ENCODE peak calls at places on chromosomes 3 and 15, in ten cellular contexts. G is skeletal muscle cell, Z is HFFc6, F is cardiac muscle cell, W is suprapubic skin, R is NCI-H1694, C is IMR-90, E is pancreas, X is heart right ventricle, H is foreskin fibroblast. N is an unnamed sample.

GRCh38 chr3:36736327-36736726 is 28.0 kb downstream of the DCLK3 start:
- DNase-seq in H (no peak), F (no peak), C (no peak), G (no peak), E (no peak), W (no peak), R (no peak), X (no peak), Z (no peak), N (no peak)

GRCh38 chr3:99852851-99853250 is 35.2 kb downstream of the CMSS1 start:
- DNase-seq in R (no peak), W (no peak), E (no peak), Z (no peak), X (no peak), H (peak), F (no peak), C (no peak), G (no peak), N (no peak)

GRCh38 chr3:126124148-126124868 is 40.4 kb upstream of the SLC41A3 start:
- DNase-seq in X (peak), W (peak), G (no peak), C (no peak), E (peak), F (no peak), H (no peak), R (peak), Z (no peak), N (no peak)

GRCh38 chr3:55885721-55886120 is 398.6 kb upstream of the WNT5A start:
- DNase-seq in X (no peak), F (no peak), W (no peak), Z (no peak), E (no peak), C (peak), H (peak), R (no peak), G (peak), N (no peak)

GRCh38 chr15:100081454-100081853 is 260.3 kb downstream of the ADAMTS17 start:
- DNase-seq in X (no peak), Z (no peak), F (no peak), H (no peak), G (no peak), W (no peak), E (no peak), C (no peak), R (no peak), N (no peak)

GRCh38 chr3:151264611-151265010 is 13.7 kb downstream of the P2RY14 start:
- DNase-seq in X (no peak), Z (no peak), C (no peak), G (no peak), W (no peak), E (no peak), F (no peak), R (no peak), H (no peak), N (no peak)

GRCh38 chr3:110391640-110392395 is 679.8 kb upstream of the NECTIN3 start:
- DNase-seq in G (no peak), Z (no peak), E (no peak), C (peak), F (no peak), H (peak), X (no peak), R (no peak), W (no peak), N (no peak)

GRCh38 chr3:143064777-143065176 is 54.8 kb upstream of the CHST2 start:
- DNase-seq in F (no peak), W (no peak), G (no peak), C (no peak), E (no peak), X (no peak), R (no peak), H (no peak), Z (no peak), N (no peak)

GRCh38 chr3:56801151-56801596 is 575 bp downstream of the ARHGEF3 start:
- DNase-seq in Z (no peak), X (no peak), W (no peak), G (no peak), C (no peak), F (no peak), R (no peak), E (peak), H (peak), N (no peak)

GRCh38 chr15:92651877-92652575 is 3.5 kb downstream of the FAM174B start:
- DNase-seq in W (no peak), R (no peak), C (no peak), G (no peak), F (no peak), Z (no peak), E (no peak), X (no peak), H (no peak), N (no peak)

GRCh38 chr3:60431599-60431958 is 819.7 kb downstream of the FHIT start:
- DNase-seq in X (no peak), G (no peak), F (peak), C (peak), R (no peak), E (no peak), Z (no peak), W (no peak), H (no peak), N (no peak)

GRCh38 chr15:48963524-48964113 is at the start of gene SHC4:
- DNase-seq in F (peak), X (peak), E (peak), H (peak), Z (peak), C (peak), G (peak), W (peak), R (peak), N (no peak)

GRCh38 chr3:16253601-16254000 is 11.1 kb downstream of the DPH3 start:
- DNase-seq in E (no peak), C (no peak), H (peak), X (peak), Z (no peak), G (no peak), F (no peak), R (no peak), W (peak), N (no peak)

GRCh38 chr3:99878005-99878404 is 60.3 kb downstream of the CMSS1 start:
- DNase-seq in R (no peak), C (peak), F (no peak), E (no peak), Z (peak), H (peak), G (peak), X (no peak), W (no peak), N (no peak)

GRCh38 chr15:25248583-25249235 is 190.1 kb downstream of the UBE3A start:
- DNase-seq in W (peak), H (no peak), Z (no peak), C (no peak), E (no peak), F (no peak), R (no peak), G (no peak), X (peak), N (no peak)

GRCh38 chr3:64686446-64686908 is 1.3 kb downstream of the ADAMTS9 start:
- DNase-seq in X (peak), C (peak), H (peak), G (no peak), F (peak), W (no peak), E (no peak), Z (peak), R (no peak), N (no peak)

GRCh38 chr3:86830566-86830965 is 160.4 kb downstream of the VGLL3 start:
- DNase-seq in X (no peak), E (no peak), F (no peak), W (no peak), C (peak), G (peak), H (no peak), R (no peak), Z (peak), N (no peak)

GRCh38 chr15:71651750-71652186 is 158.6 kb upstream of the NR2E3 start:
- DNase-seq in R (peak), X (no peak), G (peak), H (peak), C (peak), W (no peak), F (peak), E (no peak), Z (peak), N (peak)

GRCh38 chr3:109339714-109340648 is 2.6 kb upstream of the DPPA4 start:
- DNase-seq in Z (no peak), G (no peak), R (no peak), H (no peak), W (no peak), X (no peak), E (no peak), C (no peak), F (no peak), N (no peak)

GRCh38 chr3:194816748-194817591 is 131.3 kb downstream of the FAM43A start:
- DNase-seq in W (peak), F (no peak), Z (no peak), G (no peak), R (no peak), H (no peak), E (no peak), C (no peak), X (no peak), N (no peak)

GRCh38 chr15:99181544-99181943 is 67.8 kb downstream of the TTC23 start:
- DNase-seq in R (no peak), C (no peak), G (no peak), E (no peak), W (no peak), Z (no peak), H (peak), X (peak), F (peak), N (no peak)

GRCh38 chr15:91468861-91469260 is 368.8 kb downstream of the SV2B start:
- DNase-seq in Z (no peak), W (no peak), X (no peak), F (no peak), R (no peak), C (no peak), E (no peak), G (no peak), H (no peak), N (no peak)

GRCh38 chr3:41364736-41365135 is 165.4 kb downstream of the CTNNB1 start:
- DNase-seq in Z (peak), C (no peak), W (no peak), G (no peak), F (no peak), H (no peak), R (no peak), X (no peak), E (no peak), N (no peak)

GRCh38 chr3:196793224-196793623 is 53.6 kb downstream of the PAK2 start:
- DNase-seq in H (peak), Z (peak), C (peak), F (no peak), G (peak), R (no peak), X (no peak), W (no peak), E (no peak), N (no peak)

GRCh38 chr3:169002689-169003088 is 660.8 kb downstream of the MECOM start:
- DNase-seq in W (no peak), E (no peak), Z (no peak), R (no peak), G (no peak), C (no peak), F (no peak), H (no peak), X (no peak), N (no peak)

GRCh38 chr3:188026191-188026968 is 127.6 kb upstream of the LPP start:
- DNase-seq in X (no peak), R (no peak), H (no peak), F (no peak), E (peak), G (no peak), Z (no peak), W (no peak), C (no peak), N (no peak)

GRCh38 chr3:134002326-134002725 is 27.4 kb downstream of the SLCO2A1 start:
- DNase-seq in F (no peak), W (no peak), C (peak), R (no peak), H (peak), G (peak), E (no peak), X (no peak), Z (peak), N (no peak)

N was measured in GM12864.